ENCODE peak calls at places on chromosomes 4 and X, in eight cellular contexts. One of them, this sample, is unnamed.

GRCh38 chrX:149114874-149115273 is 390.2 kb downstream of the IDS start:
- DNase-seq in HT-29: no peak
- DNase-seq in fibroblast of the conjunctiva: no peak
- DNase-seq in GM10248: no peak
- DNase-seq in activated CD8-positive, alpha-beta memory T cell treated with anti-CD3 and anti-CD28 coated beads, Interleukin-2, amount 50 U/mL, for 48 hours: no peak
- DNase-seq in T-helper 2 cell treated with Interferon-gamma antibody and Interleukin-4, amounts not matched to agents 5 μg/mL and 100 μg/mL, for 36 hours: no peak
- DNase-seq in aorta: no peak
- DNase-seq in amniotic stem cell: no peak
- DNase-seq in this sample: no peak

GRCh38 chr4:3521621-3522325 is 10.4 kb downstream of the LRPAP1 start:
- DNase-seq in HT-29: no peak
- DNase-seq in fibroblast of the conjunctiva: no peak
- DNase-seq in GM10248: no peak
- DNase-seq in activated CD8-positive, alpha-beta memory T cell treated with anti-CD3 and anti-CD28 coated beads, Interleukin-2, amount 50 U/mL, for 48 hours: no peak
- DNase-seq in T-helper 2 cell treated with Interferon-gamma antibody and Interleukin-4, amounts not matched to agents 5 μg/mL and 100 μg/mL, for 36 hours: no peak
- DNase-seq in aorta: peak
- DNase-seq in amniotic stem cell: no peak
- DNase-seq in this sample: no peak

GRCh38 chrX:48864210-48864609 is 28.8 kb upstream of the PCSK1N start:
- DNase-seq in HT-29: peak
- DNase-seq in fibroblast of the conjunctiva: no peak
- DNase-seq in GM10248: no peak
- DNase-seq in activated CD8-positive, alpha-beta memory T cell treated with anti-CD3 and anti-CD28 coated beads, Interleukin-2, amount 50 U/mL, for 48 hours: no peak
- DNase-seq in T-helper 2 cell treated with Interferon-gamma antibody and Interleukin-4, amounts not matched to agents 5 μg/mL and 100 μg/mL, for 36 hours: no peak
- DNase-seq in aorta: no peak
- DNase-seq in amniotic stem cell: no peak
- DNase-seq in this sample: peak

GRCh38 chr4:113278324-113278934 is 229.0 kb downstream of the ANK2 start:
- DNase-seq in HT-29: peak
- DNase-seq in fibroblast of the conjunctiva: peak
- DNase-seq in GM10248: peak
- DNase-seq in activated CD8-positive, alpha-beta memory T cell treated with anti-CD3 and anti-CD28 coated beads, Interleukin-2, amount 50 U/mL, for 48 hours: peak
- DNase-seq in T-helper 2 cell treated with Interferon-gamma antibody and Interleukin-4, amounts not matched to agents 5 μg/mL and 100 μg/mL, for 36 hours: peak
- DNase-seq in aorta: peak
- DNase-seq in amniotic stem cell: peak
- DNase-seq in this sample: peak

GRCh38 chrX:23554304-23554703 is 113.0 kb upstream of the PRDX4 start:
- DNase-seq in HT-29: peak
- DNase-seq in fibroblast of the conjunctiva: peak
- DNase-seq in GM10248: peak
- DNase-seq in activated CD8-positive, alpha-beta memory T cell treated with anti-CD3 and anti-CD28 coated beads, Interleukin-2, amount 50 U/mL, for 48 hours: no peak
- DNase-seq in T-helper 2 cell treated with Interferon-gamma antibody and Interleukin-4, amounts not matched to agents 5 μg/mL and 100 μg/mL, for 36 hours: no peak
- DNase-seq in aorta: no peak
- DNase-seq in amniotic stem cell: no peak
- DNase-seq in this sample: peak

GRCh38 chrX:7127058-7127457 is 20.5 kb upstream of the STS start:
- DNase-seq in HT-29: no peak
- DNase-seq in fibroblast of the conjunctiva: no peak
- DNase-seq in GM10248: no peak
- DNase-seq in activated CD8-positive, alpha-beta memory T cell treated with anti-CD3 and anti-CD28 coated beads, Interleukin-2, amount 50 U/mL, for 48 hours: no peak
- DNase-seq in T-helper 2 cell treated with Interferon-gamma antibody and Interleukin-4, amounts not matched to agents 5 μg/mL and 100 μg/mL, for 36 hours: no peak
- DNase-seq in aorta: no peak
- DNase-seq in amniotic stem cell: no peak
- DNase-seq in this sample: no peak

GRCh38 chr4:54959656-54960055 is 165.7 kb downstream of the KDR start:
- DNase-seq in HT-29: no peak
- DNase-seq in fibroblast of the conjunctiva: peak
- DNase-seq in GM10248: no peak
- DNase-seq in activated CD8-positive, alpha-beta memory T cell treated with anti-CD3 and anti-CD28 coated beads, Interleukin-2, amount 50 U/mL, for 48 hours: no peak
- DNase-seq in T-helper 2 cell treated with Interferon-gamma antibody and Interleukin-4, amounts not matched to agents 5 μg/mL and 100 μg/mL, for 36 hours: no peak
- DNase-seq in aorta: no peak
- DNase-seq in amniotic stem cell: peak
- DNase-seq in this sample: no peak

GRCh38 chr4:174669278-174669677 is 147.0 kb upstream of the HPGD start:
- DNase-seq in HT-29: peak
- DNase-seq in fibroblast of the conjunctiva: peak
- DNase-seq in GM10248: no peak
- DNase-seq in activated CD8-positive, alpha-beta memory T cell treated with anti-CD3 and anti-CD28 coated beads, Interleukin-2, amount 50 U/mL, for 48 hours: no peak
- DNase-seq in T-helper 2 cell treated with Interferon-gamma antibody and Interleukin-4, amounts not matched to agents 5 μg/mL and 100 μg/mL, for 36 hours: no peak
- DNase-seq in aorta: no peak
- DNase-seq in amniotic stem cell: peak
- DNase-seq in this sample: peak

GRCh38 chr4:16206848-16207247 is 19.4 kb downstream of the TAPT1 start:
- DNase-seq in HT-29: no peak
- DNase-seq in fibroblast of the conjunctiva: no peak
- DNase-seq in GM10248: no peak
- DNase-seq in activated CD8-positive, alpha-beta memory T cell treated with anti-CD3 and anti-CD28 coated beads, Interleukin-2, amount 50 U/mL, for 48 hours: no peak
- DNase-seq in T-helper 2 cell treated with Interferon-gamma antibody and Interleukin-4, amounts not matched to agents 5 μg/mL and 100 μg/mL, for 36 hours: no peak
- DNase-seq in aorta: no peak
- DNase-seq in amniotic stem cell: no peak
- DNase-seq in this sample: no peak

GRCh38 chr4:92136434-92136833 is 167.3 kb upstream of the GRID2 start:
- DNase-seq in HT-29: no peak
- DNase-seq in fibroblast of the conjunctiva: no peak
- DNase-seq in GM10248: no peak
- DNase-seq in activated CD8-positive, alpha-beta memory T cell treated with anti-CD3 and anti-CD28 coated beads, Interleukin-2, amount 50 U/mL, for 48 hours: no peak
- DNase-seq in T-helper 2 cell treated with Interferon-gamma antibody and Interleukin-4, amounts not matched to agents 5 μg/mL and 100 μg/mL, for 36 hours: no peak
- DNase-seq in aorta: no peak
- DNase-seq in amniotic stem cell: no peak
- DNase-seq in this sample: no peak

GRCh38 chr4:146742416-146742815 is 103.7 kb downstream of the POU4F2 start:
- DNase-seq in HT-29: no peak
- DNase-seq in fibroblast of the conjunctiva: no peak
- DNase-seq in GM10248: no peak
- DNase-seq in activated CD8-positive, alpha-beta memory T cell treated with anti-CD3 and anti-CD28 coated beads, Interleukin-2, amount 50 U/mL, for 48 hours: no peak
- DNase-seq in T-helper 2 cell treated with Interferon-gamma antibody and Interleukin-4, amounts not matched to agents 5 μg/mL and 100 μg/mL, for 36 hours: no peak
- DNase-seq in aorta: no peak
- DNase-seq in amniotic stem cell: no peak
- DNase-seq in this sample: no peak

GRCh38 chr4:184462724-184463123 is 11.6 kb downstream of the IRF2 start:
- DNase-seq in HT-29: peak
- DNase-seq in fibroblast of the conjunctiva: no peak
- DNase-seq in GM10248: no peak
- DNase-seq in activated CD8-positive, alpha-beta memory T cell treated with anti-CD3 and anti-CD28 coated beads, Interleukin-2, amount 50 U/mL, for 48 hours: no peak
- DNase-seq in T-helper 2 cell treated with Interferon-gamma antibody and Interleukin-4, amounts not matched to agents 5 μg/mL and 100 μg/mL, for 36 hours: no peak
- DNase-seq in aorta: no peak
- DNase-seq in amniotic stem cell: no peak
- DNase-seq in this sample: no peak

GRCh38 chrX:65035451-65035779 is 59.2 kb upstream of the ZC4H2 start:
- DNase-seq in HT-29: no peak
- DNase-seq in fibroblast of the conjunctiva: no peak
- DNase-seq in GM10248: peak
- DNase-seq in activated CD8-positive, alpha-beta memory T cell treated with anti-CD3 and anti-CD28 coated beads, Interleukin-2, amount 50 U/mL, for 48 hours: no peak
- DNase-seq in T-helper 2 cell treated with Interferon-gamma antibody and Interleukin-4, amounts not matched to agents 5 μg/mL and 100 μg/mL, for 36 hours: no peak
- DNase-seq in aorta: peak
- DNase-seq in amniotic stem cell: no peak
- DNase-seq in this sample: no peak

GRCh38 chrX:72100824-72101351 is 30.8 kb downstream of the RTL5 start:
- DNase-seq in HT-29: no peak
- DNase-seq in fibroblast of the conjunctiva: no peak
- DNase-seq in GM10248: peak
- DNase-seq in activated CD8-positive, alpha-beta memory T cell treated with anti-CD3 and anti-CD28 coated beads, Interleukin-2, amount 50 U/mL, for 48 hours: peak
- DNase-seq in T-helper 2 cell treated with Interferon-gamma antibody and Interleukin-4, amounts not matched to agents 5 μg/mL and 100 μg/mL, for 36 hours: peak
- DNase-seq in aorta: peak
- DNase-seq in amniotic stem cell: no peak
- DNase-seq in this sample: no peak

GRCh38 chr4:38114435-38114834 is 154.2 kb downstream of the PTTG2 start:
- DNase-seq in HT-29: no peak
- DNase-seq in fibroblast of the conjunctiva: no peak
- DNase-seq in GM10248: no peak
- DNase-seq in activated CD8-positive, alpha-beta memory T cell treated with anti-CD3 and anti-CD28 coated beads, Interleukin-2, amount 50 U/mL, for 48 hours: no peak
- DNase-seq in T-helper 2 cell treated with Interferon-gamma antibody and Interleukin-4, amounts not matched to agents 5 μg/mL and 100 μg/mL, for 36 hours: no peak
- DNase-seq in aorta: no peak
- DNase-seq in amniotic stem cell: no peak
- DNase-seq in this sample: no peak

This sample was measured in LoVo.